ENCODE peak calls at places on chromosomes 5 and 9, in eight cellular contexts. W is MM.1S, M is breast epithelium, R is mesothelial cell of epicardium, V is lower lobe of right lung, C is BJ, A is progenitor cell of endocrine pancreas, S is PC-9. X is an unnamed sample.

GRCh38 chr9:112819635-112820496 is 69.3 kb downstream of the SNX30 start:
- DNase-seq in W (peak), M (no peak), R (no peak), V (no peak), C (peak), A (no peak), S (peak), X (peak)

GRCh38 chr5:132410451-132411381 is 41.2 kb downstream of the SLC22A5 start:
- DNase-seq in W (peak), M (no peak), R (peak), V (peak), C (no peak), A (peak), S (peak), X (no peak)

GRCh38 chr5:149450199-149450598 is 71.1 kb upstream of the IL17B start:
- DNase-seq in W (no peak), M (peak), R (no peak), V (no peak), C (no peak), A (no peak), S (no peak), X (no peak)

GRCh38 chr9:18798518-18799290 is 234.3 kb downstream of the SAXO1 start:
- DNase-seq in W (no peak), M (no peak), R (no peak), V (no peak), C (no peak), A (no peak), S (no peak), X (no peak)

GRCh38 chr9:127865645-127866464 is 11.4 kb upstream of the ENG start:
- DNase-seq in W (no peak), M (no peak), R (no peak), V (no peak), C (no peak), A (no peak), S (no peak), X (no peak)

GRCh38 chr9:134491436-134491835 is 150.2 kb upstream of the COL5A1 start:
- DNase-seq in W (no peak), M (no peak), R (no peak), V (no peak), C (no peak), A (no peak), S (no peak), X (no peak)

GRCh38 chr5:84453405-84453804 is 68.7 kb upstream of the EDIL3 start:
- DNase-seq in W (no peak), M (no peak), R (no peak), V (no peak), C (no peak), A (no peak), S (no peak), X (no peak)

GRCh38 chr5:133439859-133440258 is 172.5 kb downstream of the FSTL4 start:
- DNase-seq in W (no peak), M (no peak), R (no peak), V (no peak), C (no peak), A (no peak), S (peak), X (no peak)

GRCh38 chr9:115359011-115359780 is 241.2 kb upstream of the TNC start:
- DNase-seq in W (no peak), M (no peak), R (no peak), V (no peak), C (no peak), A (no peak), S (no peak), X (no peak)

GRCh38 chr5:40685952-40686351 is 6.2 kb downstream of the PTGER4 start:
- DNase-seq in W (no peak), M (no peak), R (no peak), V (no peak), C (no peak), A (no peak), S (no peak), X (no peak)

GRCh38 chr5:139486201-139486600 is 3.6 kb upstream of the STING1 start:
- DNase-seq in W (no peak), M (no peak), R (no peak), V (no peak), C (no peak), A (no peak), S (no peak), X (no peak)

GRCh38 chr5:157576678-157577077 is 1.1 kb upstream of the ADAM19 start:
- DNase-seq in W (no peak), M (no peak), R (no peak), V (no peak), C (no peak), A (no peak), S (no peak), X (no peak)

GRCh38 chr5:108059334-108059733 is 322.6 kb downstream of the FBXL17 start:
- DNase-seq in W (no peak), M (no peak), R (no peak), V (no peak), C (no peak), A (no peak), S (no peak), X (no peak)

GRCh38 chr5:133331866-133332731 is 280.2 kb downstream of the FSTL4 start:
- DNase-seq in W (no peak), M (no peak), R (no peak), V (no peak), C (no peak), A (no peak), S (no peak), X (no peak)

GRCh38 chr5:167644619-167645018 is 646.8 kb upstream of the WWC1 start:
- DNase-seq in W (no peak), M (no peak), R (no peak), V (no peak), C (no peak), A (no peak), S (peak), X (no peak)

GRCh38 chr9:78314953-78315870 is 18.3 kb downstream of the PSAT1 start:
- DNase-seq in W (no peak), M (no peak), R (no peak), V (no peak), C (peak), A (no peak), S (no peak), X (no peak)

GRCh38 chr5:2710910-2711309 is 40.6 kb downstream of the IRX2 start:
- DNase-seq in W (no peak), M (no peak), R (no peak), V (no peak), C (no peak), A (no peak), S (no peak), X (no peak)
- TF ChIP-seq CTCF in W (no peak), M (peak), R (peak), V (no peak), C (peak), A (peak), S (peak), X (no peak)

GRCh38 chr9:133437753-133438531 is 15.8 kb downstream of the ADAMTS13 start:
- DNase-seq in W (no peak), M (no peak), R (no peak), V (no peak), C (no peak), A (no peak), S (no peak), X (no peak)
- TF ChIP-seq CTCF in W (peak), M (no peak), R (no peak), V (no peak), C (no peak), A (peak), S (no peak), X (peak)

DNA sequence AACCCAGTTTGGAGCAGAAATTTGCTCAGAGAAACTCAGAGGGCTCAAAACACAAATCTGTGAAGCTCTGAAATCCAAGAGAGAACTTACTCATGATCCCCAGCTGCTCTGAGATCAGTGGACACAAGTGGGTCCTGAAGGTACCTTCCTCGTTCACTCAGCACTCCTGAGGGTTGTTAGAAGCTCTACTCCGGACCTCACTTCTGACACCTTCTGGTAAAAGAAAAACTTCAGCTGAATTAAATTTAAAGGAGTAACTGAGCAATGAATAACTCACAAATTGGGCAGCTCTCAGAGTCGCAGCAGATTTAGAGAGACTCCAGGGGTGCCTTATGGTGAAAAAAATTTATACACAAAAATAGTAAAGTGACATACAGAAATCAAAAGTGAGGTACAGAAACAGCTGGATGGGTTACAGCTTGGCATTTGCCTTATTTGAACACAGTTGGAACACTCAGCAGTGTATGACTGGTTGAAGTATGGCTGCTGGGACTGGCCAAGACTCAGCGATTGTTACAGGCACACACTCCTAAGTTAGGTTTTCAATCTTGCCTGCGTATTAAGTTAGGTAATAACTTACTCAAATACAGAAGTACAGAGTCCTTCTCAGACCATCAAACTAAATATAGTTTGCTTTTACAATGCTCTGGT is 32.5 kb downstream of the INSL4 start:
- DNase-seq in W (peak), M (no peak), R (no peak), V (no peak), C (no peak), A (no peak), S (no peak), X (no peak)
- TF ChIP-seq CTCF in W (peak), M (peak), R (no peak), V (peak), C (no peak), A (peak), S (no peak), X (no peak)

DNA sequence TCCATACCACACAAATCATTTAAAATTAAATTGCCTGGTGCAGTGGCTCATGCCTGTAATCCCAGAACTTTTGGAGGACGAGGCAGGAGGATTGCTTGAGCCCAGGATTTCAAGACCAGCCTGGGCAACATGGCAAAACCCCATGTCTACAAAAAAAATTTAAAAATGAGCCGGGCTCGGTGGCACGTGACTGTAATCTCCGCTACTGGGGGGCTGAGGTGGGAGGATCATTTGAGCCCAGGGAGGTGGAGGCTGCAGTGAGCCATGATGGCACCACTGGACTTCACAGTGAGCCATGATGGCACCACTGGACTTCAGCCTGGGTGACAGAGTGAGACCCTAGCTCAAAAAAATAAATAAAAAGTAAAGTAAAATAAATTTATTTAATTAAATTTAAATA is 40.9 kb downstream of the LYRM7 start:
- DNase-seq in W (no peak), M (no peak), R (no peak), V (no peak), C (no peak), A (no peak), S (no peak), X (no peak)
- TF ChIP-seq CTCF in W (no peak), M (no peak), R (no peak), V (no peak), C (no peak), A (no peak), S (no peak), X (no peak)